ENCODE peak calls at places on chromosomes 3 and 15, in five cellular contexts. S is A549, F is K562, V is GM12878, C is HepG2. L is an unnamed sample.

GRCh38 chr15:66775127-66776105 is 73.4 kb downstream of the SMAD6 start:
- DNase-seq in S (no peak), F (no peak), V (no peak), C (no peak), L (no peak)

GRCh38 chr3:124033360-124034015 is 41.6 kb upstream of the ROPN1 start:
- DNase-seq in S (peak), F (no peak), V (no peak), C (no peak), L (peak)

GRCh38 chr3:187976361-187976900 is 177.5 kb upstream of the LPP start:
- DNase-seq in S (no peak), F (no peak), V (no peak), C (no peak), L (no peak)

GRCh38 chr3:179450901-179451334 is 352 bp downstream of the GNB4 start:
- DNase-seq in S (peak), F (no peak), V (no peak), C (no peak), L (no peak)

GRCh38 chr3:126982125-126982521 is 792 bp upstream of the PLXNA1 start:
- DNase-seq in S (no peak), F (peak), V (peak), C (no peak), L (no peak)

GRCh38 chr15:60390231-60390630 is 7.6 kb downstream of the ANXA2 start:
- DNase-seq in S (no peak), F (no peak), V (no peak), C (no peak), L (no peak)

GRCh38 chr15:41734079-41734478 is 40.2 kb upstream of the MAPKBP1 start:
- DNase-seq in S (no peak), F (no peak), V (no peak), C (no peak), L (no peak)

GRCh38 chr3:54632281-54632665 is 295.6 kb downstream of the LRTM1 start:
- DNase-seq in S (no peak), F (no peak), V (no peak), C (no peak), L (no peak)

GRCh38 chr15:39874890-39875549 is 45.0 kb downstream of the GPR176 start:
- DNase-seq in S (peak), F (no peak), V (no peak), C (peak), L (no peak)

GRCh38 chr3:196998966-196999760 is 30.5 kb downstream of the MELTF start:
- DNase-seq in S (no peak), F (no peak), V (no peak), C (no peak), L (no peak)

GRCh38 chr3:157154563-157155333 is 5.2 kb downstream of the CCNL1 start:
- DNase-seq in S (no peak), F (no peak), V (no peak), C (no peak), L (no peak)

GRCh38 chr3:17640466-17640865 is 102.0 kb downstream of the TBC1D5 start:
- DNase-seq in S (no peak), F (no peak), V (no peak), C (no peak), L (no peak)

GRCh38 chr3:38662544-38662943 is 13.1 kb upstream of the SCN5A start:
- DNase-seq in S (peak), F (no peak), V (no peak), C (peak), L (peak)

GRCh38 chr15:58951388-58952060 is 18.0 kb upstream of the SLTM start:
- DNase-seq in S (no peak), F (no peak), V (no peak), C (no peak), L (no peak)

GRCh38 chr3:40580494-40581091 is 55.8 kb downstream of the ZNF621 start:
- DNase-seq in S (peak), F (peak), V (no peak), C (peak), L (peak)

GRCh38 chr3:41369838-41370237 is 170.5 kb downstream of the CTNNB1 start:
- DNase-seq in S (no peak), F (no peak), V (no peak), C (no peak), L (no peak)

GRCh38 chr3:50649451-50649931 is 25.2 kb upstream of the DOCK3 start:
- DNase-seq in S (no peak), F (no peak), V (no peak), C (no peak), L (no peak)

GRCh38 chr3:139520028-139520737 is 19.4 kb downstream of the RBP1 start:
- DNase-seq in S (peak), F (peak), V (no peak), C (no peak), L (peak)

GRCh38 chr3:126663750-126664149 is 8.8 kb upstream of the TXNRD3 start:
- DNase-seq in S (no peak), F (no peak), V (no peak), C (no peak), L (no peak)

GRCh38 chr15:73334086-73334485 is 34.7 kb downstream of the HCN4 start:
- DNase-seq in S (no peak), F (no peak), V (no peak), C (no peak), L (no peak)

GRCh38 chr3:72185549-72186484 is 400.9 kb upstream of the PROK2 start:
- DNase-seq in S (peak), F (peak), V (no peak), C (peak), L (no peak)

GRCh38 chr3:78497025-78497424 is 1270.8 kb downstream of the ROBO1 start:
- DNase-seq in S (no peak), F (no peak), V (no peak), C (no peak), L (no peak)

GRCh38 chr15:38702178-38702912 is 137.7 kb upstream of the RASGRP1 start:
- DNase-seq in S (peak), F (no peak), V (no peak), C (peak), L (no peak)

GRCh38 chr3:161358488-161358887 is 12.8 kb downstream of the SPTSSB start:
- DNase-seq in S (no peak), F (no peak), V (no peak), C (no peak), L (no peak)

GRCh38 chr3:120850326-120851295 is 57.4 kb upstream of the STXBP5L start:
- DNase-seq in S (no peak), F (no peak), V (no peak), C (no peak), L (no peak)

GRCh38 chr3:33732394-33732793 is 14.3 kb upstream of the CLASP2 start:
- DNase-seq in S (peak), F (no peak), V (no peak), C (peak), L (no peak)

GRCh38 chr3:60207833-60208367 is 1043.4 kb downstream of the FHIT start:
- DNase-seq in S (no peak), F (no peak), V (no peak), C (no peak), L (no peak)

GRCh38 chr3:12370758-12371157 is 81.9 kb downstream of the PPARG start:
- DNase-seq in S (peak), F (no peak), V (no peak), C (peak), L (no peak)

GRCh38 chr3:57446318-57446841 is 97.8 kb downstream of the DNAH12 start:
- DNase-seq in S (no peak), F (peak), V (no peak), C (no peak), L (no peak)

GRCh38 chr3:150091626-150092025 is 120.9 kb upstream of the PFN2 start:
- DNase-seq in S (no peak), F (no peak), V (no peak), C (no peak), L (no peak)

GRCh38 chr3:150090877-150091276 is 120.2 kb upstream of the PFN2 start:
- DNase-seq in S (no peak), F (no peak), V (no peak), C (no peak), L (no peak)

GRCh38 chr3:150097588-150097890 is 126.8 kb upstream of the PFN2 start:
- DNase-seq in S (no peak), F (no peak), V (peak), C (no peak), L (no peak)

GRCh38 chr3:150096700-150097587 is 126.2 kb upstream of the PFN2 start:
- DNase-seq in S (no peak), F (no peak), V (no peak), C (no peak), L (no peak)

GRCh38 chr3:150094150-150094932 is 123.6 kb upstream of the PFN2 start:
- DNase-seq in S (no peak), F (no peak), V (no peak), C (no peak), L (no peak)
- TF ChIP-seq ESRRA in S (no peak), F (no peak), V (no peak), C (no peak), L (no peak)

GRCh38 chr3:52845157-52845556 is 10.3 kb upstream of the MUSTN1 start:
- DNase-seq in S (no peak), F (no peak), V (no peak), C (peak), L (no peak)

GRCh38 chr3:52847726-52848125 is 12.9 kb upstream of the MUSTN1 start:
- DNase-seq in S (no peak), F (no peak), V (no peak), C (no peak), L (no peak)

GRCh38 chr3:52847241-52847640 is 12.4 kb upstream of the MUSTN1 start:
- DNase-seq in S (no peak), F (no peak), V (no peak), C (no peak), L (no peak)

GRCh38 chr3:52845691-52846426 is 11.0 kb upstream of the MUSTN1 start:
- DNase-seq in S (no peak), F (peak), V (no peak), C (no peak), L (peak)

GRCh38 chr3:52846427-52846983 is 11.7 kb upstream of the MUSTN1 start:
- DNase-seq in S (no peak), F (no peak), V (no peak), C (no peak), L (no peak)
- TF ChIP-seq ESRRA in S (no peak), F (no peak), V (no peak), C (no peak), L (no peak)

DNA sequence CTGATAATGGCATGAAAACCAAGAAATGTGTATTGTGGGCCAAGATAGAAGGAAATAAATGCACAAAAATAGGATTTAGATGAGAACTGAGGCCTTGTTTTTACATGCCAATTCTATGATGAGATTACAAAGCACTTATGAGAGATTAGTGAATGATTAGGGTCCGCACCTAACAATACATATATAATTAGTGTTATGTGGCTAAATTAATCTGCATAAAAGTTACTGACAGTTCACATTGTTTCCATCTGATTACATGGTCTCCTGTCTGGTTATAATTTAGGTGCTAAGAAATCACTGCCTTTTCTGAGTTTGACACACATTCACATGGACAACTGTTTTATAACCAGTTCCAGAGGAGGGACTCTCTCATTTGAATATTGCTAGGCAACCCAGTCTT is 117.1 kb upstream of the ARL6 start:
- DNase-seq in S (no peak), F (no peak), V (no peak), C (no peak), L (no peak)
- TF ChIP-seq ESRRA in S (no peak), F (no peak), V (no peak), C (no peak), L (no peak)

DNA sequence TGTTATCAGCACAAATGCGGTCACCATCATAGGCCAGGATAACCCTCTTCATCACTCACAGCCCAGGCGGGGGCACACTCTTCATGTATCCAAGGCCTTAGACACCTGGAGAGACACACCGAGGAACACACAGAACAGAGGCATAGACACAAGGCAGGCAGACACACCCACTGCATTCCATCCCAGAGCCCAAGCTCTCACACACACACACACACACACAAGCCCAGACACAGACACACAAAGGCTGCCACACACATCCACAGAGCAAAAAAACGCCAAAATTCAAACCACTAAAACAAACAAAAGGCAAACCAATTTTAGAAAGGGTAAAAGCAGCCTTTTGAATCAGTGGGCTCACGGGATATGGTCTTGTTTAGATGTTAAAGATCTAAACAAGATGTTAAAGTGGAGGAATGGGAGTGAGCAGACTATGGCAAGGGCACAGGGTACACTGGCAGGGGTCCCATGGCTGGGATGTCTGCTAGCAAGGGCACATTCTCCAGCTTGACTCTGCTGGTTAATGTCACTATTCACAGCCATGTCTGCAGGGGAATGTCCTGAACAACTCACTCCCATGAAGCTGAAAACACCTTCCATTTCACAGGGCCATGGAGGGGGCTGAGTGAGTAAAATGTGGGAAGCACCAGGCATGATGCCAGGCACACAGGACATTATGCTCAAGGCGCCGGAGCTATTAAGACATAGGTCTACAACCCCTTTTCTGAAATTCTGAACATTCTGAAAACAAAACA is 14.9 kb upstream of the CRABP1 start:
- DNase-seq in S (no peak), F (no peak), V (no peak), C (no peak), L (no peak)
- TF ChIP-seq ESRRA in S (no peak), F (no peak), V (no peak), C (no peak), L (no peak)

GRCh38 chr15:100627789-100628395 is 25.5 kb downstream of the ASB7 start:
- DNase-seq in S (peak), F (peak), V (peak), C (peak), L (peak)
- TF ChIP-seq ESRRA in S (no peak), F (no peak), V (no peak), C (no peak), L (no peak)

DNA sequence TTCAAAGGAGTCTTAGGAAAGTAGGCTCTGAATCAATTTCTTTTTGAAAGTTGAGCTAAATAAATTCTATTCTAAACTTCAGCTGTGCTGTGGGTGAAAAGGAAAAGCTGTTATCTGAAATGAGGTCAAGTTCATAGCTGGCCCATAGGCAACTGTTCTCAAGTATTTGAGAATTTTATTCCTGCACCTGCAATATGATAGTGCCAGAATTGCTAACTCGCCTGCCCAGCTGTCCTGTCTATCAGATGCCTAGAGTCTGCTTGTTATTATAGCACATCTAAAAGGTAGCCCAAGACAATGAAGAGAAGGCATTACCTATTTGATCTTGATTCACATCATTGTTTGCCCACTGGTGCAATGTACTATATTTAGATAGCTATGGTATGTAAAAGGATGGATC is 798.7 kb downstream of the DIPK2A start:
- DNase-seq in S (no peak), F (no peak), V (no peak), C (no peak), L (no peak)
- TF ChIP-seq ESRRA in S (no peak), F (no peak), V (no peak), C (no peak), L (no peak)

GRCh38 chr15:64045106-64045435 is 1.2 kb downstream of the DAPK2 start:
- DNase-seq in S (no peak), F (no peak), V (no peak), C (no peak), L (no peak)

GRCh38 chr15:64045774-64046346 is 425 bp downstream of the DAPK2 start:
- DNase-seq in S (no peak), F (no peak), V (no peak), C (no peak), L (no peak)

GRCh38 chr15:64046347-64047153 is at the start of gene DAPK2:
- DNase-seq in S (peak), F (peak), V (no peak), C (peak), L (peak)

GRCh38 chr15:64048766-64049165 is 2.5 kb upstream of the DAPK2 start:
- DNase-seq in S (no peak), F (no peak), V (no peak), C (no peak), L (no peak)

DNA sequence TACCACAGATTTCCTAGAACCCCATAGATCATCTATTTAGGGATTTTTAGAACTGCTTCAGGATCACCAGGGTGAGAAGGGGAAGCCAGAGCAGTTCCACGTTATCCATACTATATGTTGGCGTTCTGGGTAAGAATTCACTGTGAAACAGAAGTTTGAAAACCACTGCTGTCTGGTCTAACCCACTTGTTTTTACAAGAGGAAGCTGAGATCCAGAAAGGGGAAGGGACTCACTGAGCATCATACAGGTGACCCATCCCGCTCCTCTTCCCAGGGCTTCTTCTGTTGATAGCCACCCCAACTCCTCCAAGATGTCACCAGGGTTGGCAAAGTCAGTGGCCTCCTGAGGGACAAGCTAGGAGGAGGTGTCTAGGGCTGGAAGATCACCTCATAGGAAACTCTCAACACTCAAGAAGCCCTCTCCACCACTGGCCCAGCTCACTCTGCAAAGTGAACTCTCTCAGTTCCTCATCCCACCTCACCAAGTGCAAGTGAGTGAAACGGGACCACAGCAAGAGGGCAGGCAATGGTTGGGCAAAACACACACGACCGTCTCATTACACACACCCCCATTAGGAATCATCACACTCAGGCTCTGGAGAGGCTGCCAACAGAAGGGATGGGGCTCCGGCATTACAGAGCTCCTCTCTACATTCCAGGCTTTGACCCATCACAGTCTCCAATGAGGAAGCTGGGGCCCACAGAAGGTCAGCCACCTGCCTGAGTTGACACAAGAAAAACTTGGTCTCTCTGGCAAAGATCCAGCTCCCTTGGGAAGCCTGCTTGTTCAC is 1.8 kb downstream of the DAPK2 start:
- DNase-seq in S (no peak), F (no peak), V (peak), C (no peak), L (no peak)
- TF ChIP-seq ESRRA in S (no peak), F (no peak), V (no peak), C (no peak), L (no peak)

GRCh38 chr3:15102833-15103232 is 3.9 kb upstream of the RBSN start:
- DNase-seq in S (no peak), F (no peak), V (no peak), C (no peak), L (no peak)

GRCh38 chr3:15098503-15099363 is at the start of gene RBSN:
- DNase-seq in S (peak), F (peak), V (peak), C (peak), L (peak)

GRCh38 chr3:15097889-15098288 is 1.1 kb downstream of the RBSN start:
- DNase-seq in S (no peak), F (no peak), V (peak), C (no peak), L (no peak)

GRCh38 chr3:15102256-15102655 is 3.3 kb upstream of the RBSN start:
- DNase-seq in S (no peak), F (no peak), V (no peak), C (no peak), L (no peak)

GRCh38 chr3:15099364-15100098 is 583 bp upstream of the RBSN start:
- DNase-seq in S (no peak), F (peak), V (no peak), C (no peak), L (no peak)
- TF ChIP-seq ESRRA in S (no peak), F (no peak), V (no peak), C (no peak), L (no peak)

DNA sequence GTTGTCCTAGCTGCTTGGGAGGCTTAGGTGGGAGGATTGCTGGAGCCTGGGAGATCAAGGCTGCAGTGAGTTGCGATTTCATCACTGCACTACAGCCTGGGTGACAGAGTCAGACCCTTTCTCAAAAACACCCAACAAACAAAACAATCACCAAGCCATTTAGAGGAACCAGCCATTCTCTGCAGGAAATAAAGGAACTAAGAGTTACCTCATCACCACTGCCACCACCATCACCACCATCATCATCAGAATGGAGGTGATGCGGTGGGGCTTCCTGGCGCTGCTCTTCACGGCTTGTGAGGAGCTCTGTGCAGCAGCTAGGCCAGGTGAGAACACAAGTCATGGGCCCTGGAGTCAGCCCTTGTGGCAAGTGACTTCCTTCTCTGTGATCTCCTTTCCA is 37.7 kb upstream of the KLHL25 start:
- DNase-seq in S (no peak), F (no peak), V (no peak), C (no peak), L (no peak)
- TF ChIP-seq ESRRA in S (no peak), F (no peak), V (no peak), C (no peak), L (no peak)